ENCODE peak calls at places on chromosomes 6 and 20, in four cellular contexts. H, T, V and N are unnamed samples. For H3K4me1, the result is how much of the 10 kb centered on the place peaks cover.

GRCh38 chr6:112027942-112028674 is 25.8 kb upstream of the CCN6 start:
- DNase-seq in T (no peak), H (no peak), V (no peak), N (peak)

GRCh38 chr6:43635387-43636311 is at the start of gene MAD2L1BP:
- DNase-seq in T (peak), H (peak), V (peak), N (peak)

GRCh38 chr20:1805161-1805581 is 90.0 kb upstream of the SIRPA start:
- DNase-seq in V (no peak), H (no peak), T (no peak), N (no peak)

GRCh38 chr6:10719386-10720228 is 3.3 kb upstream of the TMEM14C start:
- DNase-seq in T (peak), V (no peak), H (peak), N (peak)

GRCh38 chr6:33683051-33683571 is 28.4 kb downstream of the UQCC2 start:
- DNase-seq in T (no peak), H (no peak), V (no peak), N (no peak)

GRCh38 chr6:42937548-42938427 is 8.5 kb downstream of the CNPY3 start:
- DNase-seq in T (no peak), H (no peak), V (no peak), N (no peak)

GRCh38 chr6:42368156-42368555 is 83.6 kb downstream of the TRERF1 start:
- DNase-seq in H (no peak), T (no peak), V (no peak), N (no peak)

GRCh38 chr6:123507582-123507981 is 129.2 kb downstream of the TRDN start:
- DNase-seq in V (no peak), T (no peak), H (no peak), N (no peak)

GRCh38 chr6:149440735-149441662 is 40.9 kb downstream of the SUMO4 start:
- DNase-seq in H (no peak), V (no peak), T (no peak), N (no peak)

GRCh38 chr6:121522771-121523386 is 87.4 kb downstream of the GJA1 start:
- DNase-seq in V (no peak), T (no peak), H (no peak), N (no peak)

GRCh38 chr6:21596379-21597242 is 3.1 kb downstream of the SOX4 start:
- DNase-seq in V (no peak), H (peak), T (peak), N (peak)

GRCh38 chr6:129131282-129131681 is 248.3 kb downstream of the LAMA2 start:
- DNase-seq in H (no peak), T (no peak), V (no peak), N (no peak)

GRCh38 chr6:157099912-157100593 is 223.3 kb downstream of the TMEM242 start:
- DNase-seq in T (no peak), V (no peak), H (no peak), N (peak)

GRCh38 chr6:70860044-70860443 is 96.8 kb downstream of the B3GAT2 start:
- DNase-seq in V (no peak), T (no peak), H (no peak), N (no peak)

GRCh38 chr20:10733122-10733521 is 59.3 kb upstream of the JAG1 start:
- DNase-seq in T (no peak), H (no peak), V (no peak), N (no peak)

GRCh38 chr6:5179917-5180316 is 80.8 kb downstream of the LYRM4 start:
- DNase-seq in T (no peak), H (no peak), V (no peak), N (no peak)

GRCh38 chr20:58603656-58604184 is 47.4 kb upstream of the STX16 start:
- DNase-seq in T (no peak), V (no peak), H (no peak), N (no peak)

GRCh38 chr6:80535914-80536565 is 429.6 kb downstream of the BCKDHB start:
- DNase-seq in T (no peak), H (no peak), V (no peak), N (no peak)

GRCh38 chr6:100479180-100480035 is 14.7 kb upstream of the SIM1 start:
- DNase-seq in V (peak), H (no peak), T (no peak), N (peak)

GRCh38 chr6:135667694-135668455 is 170.3 kb upstream of the AHI1 start:
- DNase-seq in H (no peak), V (no peak), T (peak), N (no peak)

GRCh38 chr6:167759912-167760311 is 66.8 kb upstream of the AFDN start:
- DNase-seq in V (no peak), H (no peak), T (no peak), N (no peak)

GRCh38 chr6:157995458-157995857 is 13.8 kb downstream of the SYNJ2 start:
- DNase-seq in H (no peak), T (no peak), V (no peak), N (no peak)

GRCh38 chr20:62627901-62628612 is 14.2 kb upstream of the SLCO4A1 start:
- DNase-seq in T (no peak), H (no peak), V (no peak), N (peak)

GRCh38 chr20:23050847-23051627 is 1.6 kb upstream of the THBD start:
- DNase-seq in H (peak), T (peak), V (peak), N (peak)

GRCh38 chr6:167550936-167551633 is 226.2 kb downstream of the TTLL2 start:
- DNase-seq in T (peak), H (peak), V (no peak), N (no peak)

GRCh38 chr6:47034919-47035318 is 7.2 kb downstream of the ADGRF1 start:
- DNase-seq in H (no peak), T (no peak), V (peak), N (peak)

GRCh38 chr20:31948008-31948407 is 3.8 kb downstream of the PDRG1 start:
- DNase-seq in T (no peak), V (no peak), H (no peak), N (no peak)

GRCh38 chr6:6452002-6452401 is 131.5 kb upstream of the F13A1 start:
- DNase-seq in T (no peak), H (no peak), V (no peak), N (no peak)

GRCh38 chr6:73854998-73855718 is 159.2 kb downstream of the CD109 start:
- DNase-seq in V (peak), T (no peak), H (peak), N (peak)

GRCh38 chr6:143698759-143699750 is 21.3 kb downstream of the PHACTR2 start:
- DNase-seq in V (no peak), T (no peak), H (no peak), N (no peak)

GRCh38 chr6:143700684-143701342 is 23.0 kb downstream of the PHACTR2 start:
- DNase-seq in T (no peak), V (no peak), H (no peak), N (no peak)

GRCh38 chr6:143696327-143697000 is 18.7 kb downstream of the PHACTR2 start:
- DNase-seq in H (no peak), V (no peak), T (no peak), N (no peak)

GRCh38 chr6:143697401-143697800 is 19.6 kb downstream of the PHACTR2 start:
- DNase-seq in H (no peak), T (no peak), V (no peak), N (no peak)

GRCh38 chr6:143698329-143698728 is 20.6 kb downstream of the PHACTR2 start:
- DNase-seq in H (no peak), T (no peak), V (no peak), N (no peak)
- H3K4me1 ChIP-seq in H (half or more), T (under half), V (under half), N (under half)

DNA sequence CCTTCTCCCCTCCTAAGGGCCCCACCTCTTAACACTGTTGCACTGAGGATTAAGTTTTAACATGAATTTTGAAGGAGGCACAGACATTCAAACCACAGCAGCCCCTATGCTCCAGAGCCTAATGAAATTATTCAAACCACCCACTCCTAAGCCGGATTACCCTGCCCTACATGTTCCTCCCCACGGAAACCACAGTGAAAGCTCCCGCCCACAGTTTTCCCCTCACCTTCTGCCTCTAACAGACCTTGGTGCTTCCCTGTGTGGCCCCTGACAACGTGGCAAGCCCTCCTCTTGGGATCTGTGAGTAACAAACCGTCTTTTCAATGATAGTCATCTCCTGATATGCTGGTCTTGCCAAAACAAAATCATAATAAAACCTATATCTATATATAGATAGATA is 74.8 kb downstream of the RIN2 start:
- DNase-seq in T (no peak), V (no peak), H (no peak), N (peak)
- H3K27ac ChIP-seq in T (no peak), V (no peak), H (no peak), N (no peak)

GRCh38 chr20:310645-311044 is 13.3 kb downstream of the ZCCHC3 start:
- DNase-seq in T (no peak), V (no peak), H (no peak), N (no peak)
- H3K4me3 ChIP-seq in T (peak), V (no peak), H (peak), N (peak)

GRCh38 chr6:31544676-31545075 is 1.7 kb downstream of the ATP6V1G2 start:
- DNase-seq in H (no peak), T (no peak), V (no peak), N (no peak)
- H3K4me1 ChIP-seq in H (under half), T (under half), V (under half), N (under half)

GRCh38 chr6:24899647-24900325 is 36.0 kb downstream of the RIPOR2 start:
- DNase-seq in V (no peak), T (no peak), H (no peak), N (no peak)

GRCh38 chr6:24901698-24902328 is 33.9 kb downstream of the RIPOR2 start:
- DNase-seq in V (no peak), H (no peak), T (no peak), N (no peak)

GRCh38 chr6:24902782-24903181 is 33.0 kb downstream of the RIPOR2 start:
- DNase-seq in V (peak), H (no peak), T (no peak), N (no peak)

GRCh38 chr6:24898607-24899133 is 37.1 kb downstream of the RIPOR2 start:
- DNase-seq in V (no peak), T (no peak), H (no peak), N (no peak)

GRCh38 chr6:24900917-24901697 is 34.7 kb downstream of the RIPOR2 start:
- DNase-seq in H (no peak), T (no peak), V (no peak), N (no peak)
- H3K27ac ChIP-seq in H (no peak), T (no peak), V (no peak), N (no peak)

GRCh38 chr6:25652007-25652515 is at the start of gene SCGN:
- DNase-seq in V (no peak), H (peak), T (peak), N (peak)
- H3K4me3 ChIP-seq in V (no peak), H (no peak), T (peak), N (no peak)

GRCh38 chr20:57403216-57403615 is 12.0 kb downstream of the RBM38 start:
- DNase-seq in T (no peak), V (no peak), H (no peak), N (no peak)
- H3K4me1 ChIP-seq in T (under half), V (under half), H (under half), N (under half)